ENCODE peak calls at places on chromosomes 1 and 21, in five cellular contexts. One of them, this sample, is unnamed.

GRCh38 chr1:1162597-1163537 is 10.8 kb upstream of the TTLL10 start:
- DNase-seq in B cell: no peak
- DNase-seq in AG04449: no peak
- DNase-seq in astrocyte of the spinal cord: no peak
- DNase-seq in GM13976: no peak
- DNase-seq in this sample: no peak

GRCh38 chr21:40719615-40720014 is 127.3 kb downstream of the DSCAM start:
- DNase-seq in B cell: no peak
- DNase-seq in AG04449: no peak
- DNase-seq in astrocyte of the spinal cord: no peak
- DNase-seq in GM13976: no peak
- DNase-seq in this sample: no peak

GRCh38 chr1:21251773-21252471 is 38.3 kb downstream of the ECE1 start:
- DNase-seq in B cell: no peak
- DNase-seq in AG04449: peak; percentile 61
- DNase-seq in astrocyte of the spinal cord: peak; percentile 96
- DNase-seq in GM13976: no peak
- DNase-seq in this sample: no peak

GRCh38 chr21:15857740-15858139 is 128.0 kb downstream of the USP25 start:
- DNase-seq in B cell: no peak
- DNase-seq in AG04449: no peak
- DNase-seq in astrocyte of the spinal cord: no peak
- DNase-seq in GM13976: no peak
- DNase-seq in this sample: no peak

GRCh38 chr1:203996126-203996525 is 76.8 kb upstream of the SOX13 start:
- DNase-seq in B cell: no peak
- DNase-seq in AG04449: no peak
- DNase-seq in astrocyte of the spinal cord: no peak
- DNase-seq in GM13976: no peak
- DNase-seq in this sample: no peak

GRCh38 chr1:119737040-119737682 is 25.4 kb downstream of the PHGDH start:
- DNase-seq in B cell: peak; percentile 13
- DNase-seq in AG04449: no peak
- DNase-seq in astrocyte of the spinal cord: peak; percentile 20
- DNase-seq in GM13976: no peak
- DNase-seq in this sample: no peak

GRCh38 chr1:207691006-207691405 is 46.1 kb downstream of the CR1L start:
- DNase-seq in B cell: no peak
- DNase-seq in AG04449: no peak
- DNase-seq in astrocyte of the spinal cord: no peak
- DNase-seq in GM13976: no peak
- DNase-seq in this sample: no peak

GRCh38 chr1:158286966-158287365 is 2.8 kb upstream of the CD1C start:
- DNase-seq in B cell: peak; percentile 59
- DNase-seq in AG04449: no peak
- DNase-seq in astrocyte of the spinal cord: no peak
- DNase-seq in GM13976: no peak
- DNase-seq in this sample: no peak

GRCh38 chr1:27301582-27302199 is 20.3 kb upstream of the TMEM222 start:
- DNase-seq in B cell: no peak
- DNase-seq in AG04449: no peak
- DNase-seq in astrocyte of the spinal cord: no peak
- DNase-seq in GM13976: no peak
- DNase-seq in this sample: no peak

GRCh38 chr1:6256640-6257039 is 4.3 kb downstream of the GPR153 start:
- DNase-seq in B cell: no peak
- DNase-seq in AG04449: no peak
- DNase-seq in astrocyte of the spinal cord: no peak
- DNase-seq in GM13976: no peak
- DNase-seq in this sample: no peak

GRCh38 chr1:167455786-167456446 is 62.4 kb downstream of the CD247 start:
- DNase-seq in B cell: no peak
- DNase-seq in AG04449: no peak
- DNase-seq in astrocyte of the spinal cord: no peak
- DNase-seq in GM13976: peak; percentile 65
- DNase-seq in this sample: peak; percentile 55

GRCh38 chr1:63601912-63602311 is 8.7 kb downstream of the PGM1 start:
- DNase-seq in B cell: no peak
- DNase-seq in AG04449: no peak
- DNase-seq in astrocyte of the spinal cord: no peak
- DNase-seq in GM13976: no peak
- DNase-seq in this sample: no peak

GRCh38 chr1:244050835-244051444 is at the start of gene ZBTB18:
- DNase-seq in B cell: no peak
- DNase-seq in AG04449: peak; percentile 23
- DNase-seq in astrocyte of the spinal cord: peak; percentile 82
- DNase-seq in GM13976: no peak
- DNase-seq in this sample: no peak

GRCh38 chr1:16294219-16295212 is 57.5 kb upstream of the CPLANE2 start:
- DNase-seq in B cell: no peak
- DNase-seq in AG04449: no peak
- DNase-seq in astrocyte of the spinal cord: no peak
- DNase-seq in GM13976: no peak
- DNase-seq in this sample: no peak

GRCh38 chr1:85599076-85599491 is 18.5 kb downstream of the CCN1 start:
- DNase-seq in B cell: no peak
- DNase-seq in AG04449: no peak
- DNase-seq in astrocyte of the spinal cord: no peak
- DNase-seq in GM13976: no peak
- DNase-seq in this sample: no peak

GRCh38 chr1:212315907-212316306 is 30.7 kb downstream of the PPP2R5A start:
- DNase-seq in B cell: no peak
- DNase-seq in AG04449: no peak
- DNase-seq in astrocyte of the spinal cord: peak; percentile 36
- DNase-seq in GM13976: peak; percentile 18
- DNase-seq in this sample: no peak

GRCh38 chr1:203459671-203460201 is 15.9 kb upstream of the PRELP start:
- DNase-seq in B cell: no peak
- DNase-seq in AG04449: no peak
- DNase-seq in astrocyte of the spinal cord: no peak
- DNase-seq in GM13976: no peak
- DNase-seq in this sample: no peak

GRCh38 chr21:18725653-18726052 is 322.1 kb upstream of the TMPRSS15 start:
- DNase-seq in B cell: no peak
- DNase-seq in AG04449: no peak
- DNase-seq in astrocyte of the spinal cord: no peak
- DNase-seq in GM13976: no peak
- DNase-seq in this sample: no peak

GRCh38 chr1:106879538-106879937 is 176.9 kb upstream of the PRMT6 start:
- DNase-seq in B cell: no peak
- DNase-seq in AG04449: no peak
- DNase-seq in astrocyte of the spinal cord: no peak
- DNase-seq in GM13976: no peak
- DNase-seq in this sample: no peak

GRCh38 chr1:178134061-178134460 is 40.2 kb downstream of the RASAL2 start:
- DNase-seq in B cell: no peak
- DNase-seq in AG04449: peak; percentile 31
- DNase-seq in astrocyte of the spinal cord: peak; percentile 70
- DNase-seq in GM13976: no peak
- DNase-seq in this sample: no peak

GRCh38 chr1:152191260-152191659 is 32.2 kb upstream of the RPTN start:
- DNase-seq in B cell: no peak
- DNase-seq in AG04449: no peak
- DNase-seq in astrocyte of the spinal cord: no peak
- DNase-seq in GM13976: no peak
- DNase-seq in this sample: no peak

GRCh38 chr1:245156041-245156735 is 1.4 kb downstream of the KIF26B start:
- DNase-seq in B cell: peak; percentile 73
- DNase-seq in AG04449: no peak
- DNase-seq in astrocyte of the spinal cord: peak; percentile 80
- DNase-seq in GM13976: peak; percentile 96
- DNase-seq in this sample: peak; percentile 93

GRCh38 chr1:163174524-163175437 is 27.9 kb downstream of the RGS5 start:
- DNase-seq in B cell: no peak
- DNase-seq in AG04449: no peak
- DNase-seq in astrocyte of the spinal cord: peak; percentile 82
- DNase-seq in GM13976: peak; percentile 48
- DNase-seq in this sample: peak; percentile 40

GRCh38 chr1:225430301-225430700 is 2.5 kb upstream of the LBR start:
- DNase-seq in B cell: no peak
- DNase-seq in AG04449: no peak
- DNase-seq in astrocyte of the spinal cord: no peak
- DNase-seq in GM13976: no peak
- DNase-seq in this sample: no peak

GRCh38 chr1:40898434-40898900 is 36.3 kb upstream of the CITED4 start:
- DNase-seq in B cell: no peak
- DNase-seq in AG04449: no peak
- DNase-seq in astrocyte of the spinal cord: peak; percentile 23
- DNase-seq in GM13976: peak; percentile 48
- DNase-seq in this sample: no peak

GRCh38 chr1:218430802-218431201 is 85.7 kb downstream of the TGFB2 start:
- DNase-seq in B cell: no peak
- DNase-seq in AG04449: no peak
- DNase-seq in astrocyte of the spinal cord: no peak
- DNase-seq in GM13976: no peak
- DNase-seq in this sample: no peak

GRCh38 chr1:230068952-230069684 is 2.1 kb downstream of the GALNT2 start:
- DNase-seq in B cell: no peak
- DNase-seq in AG04449: no peak
- DNase-seq in astrocyte of the spinal cord: no peak
- DNase-seq in GM13976: no peak
- DNase-seq in this sample: peak; percentile 32

GRCh38 chr21:45269861-45270260 is 17.8 kb downstream of the POFUT2 start:
- DNase-seq in B cell: no peak
- DNase-seq in AG04449: no peak
- DNase-seq in astrocyte of the spinal cord: no peak
- DNase-seq in GM13976: no peak
- DNase-seq in this sample: no peak

GRCh38 chr1:9052272-9053049 is 17.0 kb downstream of the SLC2A5 start:
- DNase-seq in B cell: no peak
- DNase-seq in AG04449: no peak
- DNase-seq in astrocyte of the spinal cord: no peak
- DNase-seq in GM13976: no peak
- DNase-seq in this sample: no peak

GRCh38 chr1:224632921-224633321 is 16.8 kb downstream of the CNIH3 start:
- DNase-seq in B cell: no peak
- DNase-seq in AG04449: no peak
- DNase-seq in astrocyte of the spinal cord: peak; percentile 64
- DNase-seq in GM13976: no peak
- DNase-seq in this sample: no peak

GRCh38 chr1:1087351-1088035 is 13.4 kb upstream of the RNF223 start:
- DNase-seq in B cell: no peak
- DNase-seq in AG04449: no peak
- DNase-seq in astrocyte of the spinal cord: no peak
- DNase-seq in GM13976: no peak
- DNase-seq in this sample: no peak

GRCh38 chr1:31436596-31437432 is 23.8 kb downstream of the SERINC2 start:
- DNase-seq in B cell: no peak
- DNase-seq in AG04449: no peak
- DNase-seq in astrocyte of the spinal cord: no peak
- DNase-seq in GM13976: no peak
- DNase-seq in this sample: no peak

GRCh38 chr1:20199840-20200239 is 13.5 kb upstream of the PLA2G2C start:
- DNase-seq in B cell: no peak
- DNase-seq in AG04449: no peak
- DNase-seq in astrocyte of the spinal cord: no peak
- DNase-seq in GM13976: no peak
- DNase-seq in this sample: no peak

GRCh38 chr1:176670853-176671252 is 207.9 kb downstream of the PAPPA2 start:
- DNase-seq in B cell: no peak
- DNase-seq in AG04449: no peak
- DNase-seq in astrocyte of the spinal cord: no peak
- DNase-seq in GM13976: no peak
- DNase-seq in this sample: no peak

GRCh38 chr1:935751-936231 is 12.1 kb downstream of the SAMD11 start:
- DNase-seq in B cell: no peak
- DNase-seq in AG04449: no peak
- DNase-seq in astrocyte of the spinal cord: no peak
- DNase-seq in GM13976: no peak
- DNase-seq in this sample: no peak

GRCh38 chr1:29655145-29655544 is 418.8 kb downstream of the PTPRU start:
- DNase-seq in B cell: no peak
- DNase-seq in AG04449: no peak
- DNase-seq in astrocyte of the spinal cord: no peak
- DNase-seq in GM13976: no peak
- DNase-seq in this sample: no peak

GRCh38 chr21:38244885-38245869 is 11.6 kb upstream of the KCNJ15 start:
- DNase-seq in B cell: no peak
- DNase-seq in AG04449: peak; percentile 86
- DNase-seq in astrocyte of the spinal cord: peak; percentile 99
- DNase-seq in GM13976: peak; percentile 23
- DNase-seq in this sample: peak; percentile 47

GRCh38 chr1:112172294-112172882 is 182.9 kb upstream of the KCND3 start:
- DNase-seq in B cell: no peak
- DNase-seq in AG04449: no peak
- DNase-seq in astrocyte of the spinal cord: peak; percentile 20
- DNase-seq in GM13976: no peak
- DNase-seq in this sample: no peak

DNA sequence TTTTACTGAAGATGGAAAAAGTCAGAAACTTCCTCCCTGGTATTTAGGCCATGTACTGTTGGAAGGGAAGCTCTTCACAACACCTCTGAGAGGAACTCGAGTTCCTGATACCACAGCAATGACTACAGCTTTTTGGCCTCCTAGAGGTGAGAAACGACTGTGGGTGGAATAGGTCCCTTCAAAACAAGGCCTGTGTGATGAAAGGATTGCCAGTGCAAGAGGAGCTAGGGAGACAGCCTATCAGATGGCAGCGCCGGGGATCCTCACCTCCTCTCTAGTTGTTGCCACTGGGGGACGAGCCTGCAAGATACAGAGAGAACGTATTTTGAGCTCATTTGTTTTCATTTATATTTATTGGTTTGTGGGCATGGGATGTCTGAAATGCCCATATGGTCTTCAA is 187.8 kb upstream of the KCND3 start:
- DNase-seq in B cell: no peak
- DNase-seq in AG04449: no peak
- DNase-seq in astrocyte of the spinal cord: no peak
- DNase-seq in GM13976: no peak
- DNase-seq in this sample: no peak
- TF ChIP-seq CTCF in B cell: no peak
- TF ChIP-seq CTCF in AG04449: no peak
- TF ChIP-seq CTCF in astrocyte of the spinal cord: no peak
- TF ChIP-seq CTCF in GM13976: no peak
- TF ChIP-seq CTCF in this sample: no peak

GRCh38 chr1:161864577-161864976 is 98.5 kb downstream of the ATF6 start:
- DNase-seq in B cell: no peak
- DNase-seq in AG04449: no peak
- DNase-seq in astrocyte of the spinal cord: peak; percentile 66
- DNase-seq in GM13976: no peak
- DNase-seq in this sample: no peak
- TF ChIP-seq CTCF in B cell: no peak
- TF ChIP-seq CTCF in AG04449: peak; percentile 54
- TF ChIP-seq CTCF in astrocyte of the spinal cord: peak; percentile 61
- TF ChIP-seq CTCF in GM13976: peak; percentile 30
- TF ChIP-seq CTCF in this sample: no peak

GRCh38 chr1:35656148-35656862 is 15.0 kb upstream of the PSMB2 start:
- DNase-seq in B cell: no peak
- DNase-seq in AG04449: no peak
- DNase-seq in astrocyte of the spinal cord: no peak
- DNase-seq in GM13976: no peak
- DNase-seq in this sample: no peak
- TF ChIP-seq CTCF in B cell: no peak
- TF ChIP-seq CTCF in AG04449: no peak
- TF ChIP-seq CTCF in astrocyte of the spinal cord: no peak
- TF ChIP-seq CTCF in GM13976: no peak
- TF ChIP-seq CTCF in this sample: no peak

GRCh38 chr1:190067592-190067991 is 410.1 kb downstream of the BRINP3 start:
- DNase-seq in B cell: no peak
- DNase-seq in AG04449: no peak
- DNase-seq in astrocyte of the spinal cord: peak; percentile 72
- DNase-seq in GM13976: no peak
- DNase-seq in this sample: no peak
- TF ChIP-seq CTCF in B cell: no peak
- TF ChIP-seq CTCF in AG04449: no peak
- TF ChIP-seq CTCF in astrocyte of the spinal cord: no peak
- TF ChIP-seq CTCF in GM13976: no peak
- TF ChIP-seq CTCF in this sample: no peak

GRCh38 chr1:89609781-89610456 is 23.0 kb upstream of the LRRC8C start:
- DNase-seq in B cell: no peak
- DNase-seq in AG04449: no peak
- DNase-seq in astrocyte of the spinal cord: no peak
- DNase-seq in GM13976: no peak
- DNase-seq in this sample: no peak
- TF ChIP-seq CTCF in B cell: no peak
- TF ChIP-seq CTCF in AG04449: no peak
- TF ChIP-seq CTCF in astrocyte of the spinal cord: no peak
- TF ChIP-seq CTCF in GM13976: no peak
- TF ChIP-seq CTCF in this sample: no peak

This sample was measured in GM10248.